ENCODE peak calls at places on chromosomes 6 and 20, in seven cellular contexts. I, G, F, X, D, A and K are unnamed samples.

GRCh38 chr6:42766163-42766670 is 15.6 kb upstream of the BICRAL start:
- DNase-seq in A (no peak), D (no peak), I (no peak), G (no peak), F (no peak), X (no peak), K (no peak)

GRCh38 chr6:166587631-166588413 is 1.3 kb upstream of the RAMACL start:
- DNase-seq in D (peak; percentile 12), F (no peak), I (no peak), X (no peak), A (no peak), G (no peak), K (no peak)

GRCh38 chr6:63714091-63714490 is 78.5 kb downstream of the PHF3 start:
- DNase-seq in F (no peak), A (no peak), G (no peak), X (no peak), D (no peak), I (no peak), K (no peak)

GRCh38 chr6:73768630-73769029 is 72.6 kb downstream of the CD109 start:
- DNase-seq in D (no peak), A (no peak), X (no peak), G (no peak), I (no peak), F (no peak), K (no peak)

GRCh38 chr6:69795469-69796080 is 1.2 kb downstream of the LMBRD1 start:
- DNase-seq in X (peak; percentile 10), I (peak; percentile 11), F (no peak), D (no peak), A (no peak), G (no peak), K (no peak)

GRCh38 chr20:46872315-46873211 is 22.1 kb upstream of the EYA2 start:
- DNase-seq in G (no peak), I (no peak), A (no peak), D (no peak), X (peak; percentile 41), F (no peak), K (no peak)

GRCh38 chr6:145964948-145965366 is 799 bp upstream of the SHPRH start:
- DNase-seq in G (no peak), X (no peak), F (no peak), D (peak; percentile 5), A (peak; percentile 11), I (no peak), K (no peak)

GRCh38 chr20:56676001-56676400 is 46.9 kb downstream of the TFAP2C start:
- DNase-seq in D (no peak), I (no peak), G (no peak), A (no peak), F (no peak), X (no peak), K (no peak)

GRCh38 chr20:61881861-61882260 is 183.8 kb downstream of the TAF4 start:
- DNase-seq in A (no peak), D (no peak), G (no peak), F (no peak), I (no peak), X (no peak), K (no peak)

GRCh38 chr20:37265152-37265551 is 3.5 kb upstream of the GHRH start:
- DNase-seq in F (no peak), D (no peak), I (no peak), X (no peak), A (no peak), G (no peak), K (no peak)

GRCh38 chr20:53040678-53041674 is 68.8 kb downstream of the TSHZ2 start:
- DNase-seq in X (peak; percentile 49), I (no peak), G (no peak), A (no peak), F (no peak), D (no peak), K (no peak)

GRCh38 chr6:63997727-63998126 is 362.1 kb downstream of the PHF3 start:
- DNase-seq in A (no peak), F (no peak), G (no peak), D (no peak), X (no peak), I (no peak), K (no peak)

GRCh38 chr6:96237656-96238347 is 222.0 kb downstream of the FUT9 start:
- DNase-seq in G (no peak), D (no peak), A (no peak), X (no peak), F (no peak), I (no peak), K (no peak)

GRCh38 chr20:52150440-52151258 is 40.9 kb downstream of the ZFP64 start:
- DNase-seq in G (no peak), F (peak; percentile 38), I (peak; percentile 47), A (peak; percentile 15), D (no peak), X (peak; percentile 68), K (peak; percentile 3)

GRCh38 chr6:26251354-26252081 is 113.5 kb upstream of the BTN3A2 start:
- DNase-seq in I (no peak), G (peak; percentile 39), F (peak; percentile 84), D (peak; percentile 71), A (peak; percentile 66), X (peak; percentile 94), K (peak; percentile 74)

GRCh38 chr6:74578339-74578738 is 627.5 kb downstream of the COL12A1 start:
- DNase-seq in A (no peak), X (peak; percentile 41), F (peak; percentile 63), I (no peak), D (no peak), G (no peak), K (no peak)

GRCh38 chr6:84263557-84263956 is 36.1 kb upstream of the CEP162 start:
- DNase-seq in F (no peak), A (no peak), I (no peak), D (no peak), G (no peak), X (no peak), K (no peak)

GRCh38 chr20:36585410-36586125 is 12.2 kb downstream of the TGIF2 start:
- DNase-seq in A (no peak), I (no peak), D (no peak), G (no peak), F (no peak), X (no peak), K (no peak)

GRCh38 chr6:72363844-72364740 is 257.8 kb upstream of the KCNQ5 start:
- DNase-seq in A (no peak), I (no peak), G (no peak), X (peak; percentile 91), F (peak; percentile 95), D (no peak), K (no peak)

GRCh38 chr6:143677891-143678737 is at the start of gene PHACTR2:
- DNase-seq in G (peak; percentile 18), I (peak; percentile 84), X (peak; percentile 89), F (peak; percentile 66), A (peak; percentile 34), D (peak; percentile 54), K (peak; percentile 34)

GRCh38 chr6:125824946-125825786 is 34.4 kb downstream of the NCOA7 start:
- DNase-seq in I (no peak), G (no peak), A (no peak), F (no peak), X (no peak), D (no peak), K (no peak)

GRCh38 chr6:23445157-23445710 is 680.8 kb upstream of the NRSN1 start:
- DNase-seq in I (no peak), G (no peak), D (no peak), A (no peak), X (peak; percentile 63), F (no peak), K (no peak)

GRCh38 chr6:111803384-111803783 is 69.9 kb downstream of the FYN start:
- DNase-seq in X (no peak), G (no peak), D (no peak), I (no peak), A (no peak), F (no peak), K (no peak)

GRCh38 chr6:12602951-12603710 is 113.4 kb upstream of the PHACTR1 start:
- DNase-seq in A (no peak), D (no peak), I (peak; percentile 30), G (no peak), X (peak; percentile 92), F (peak; percentile 65), K (no peak)

GRCh38 chr20:32155017-32155965 is 45.8 kb downstream of the TM9SF4 start:
- DNase-seq in D (peak; percentile 42), F (peak; percentile 22), X (peak; percentile 96), G (no peak), I (no peak), A (peak; percentile 5), K (no peak)

GRCh38 chr6:133804263-133804662 is 84.7 kb upstream of the TCF21 start:
- DNase-seq in X (peak; percentile 88), A (no peak), D (no peak), I (no peak), F (no peak), G (no peak), K (no peak)

GRCh38 chr20:46857061-46857831 is 37.4 kb upstream of the EYA2 start:
- DNase-seq in X (peak; percentile 1), F (no peak), I (no peak), A (no peak), D (no peak), G (no peak), K (no peak)

GRCh38 chr6:157272866-157273755 is 50.2 kb downstream of the TMEM242 start:
- DNase-seq in X (no peak), A (peak; percentile 25), F (no peak), D (peak; percentile 12), G (no peak), I (no peak), K (peak; percentile 14)